ENCODE peak calls at places on chromosome 19, in eight cellular contexts. H, L, Q, K, C, I, D and Z are unnamed samples.

GRCh38 chr19:3556978-3557460 is 367 bp downstream of the MFSD12 start:
- DNase-seq in H (peak), L (no peak), K (no peak), C (peak), D (peak), I (peak), Q (peak), Z (peak)

GRCh38 chr19:17281391-17282304 is at the start of gene ANKLE1:
- DNase-seq in K (no peak), C (no peak), I (peak), Q (peak), D (no peak), H (no peak), L (no peak), Z (no peak)

GRCh38 chr19:44476559-44477408 is 23.5 kb downstream of the ZNF180 start:
- DNase-seq in L (no peak), I (no peak), D (no peak), C (no peak), H (peak), Q (peak), K (no peak), Z (no peak)

GRCh38 chr19:30350995-30351394 is 21.2 kb upstream of the ZNF536 start:
- DNase-seq in I (no peak), C (no peak), Q (no peak), L (no peak), D (no peak), H (no peak), K (no peak), Z (no peak)

GRCh38 chr19:33449799-33450198 is 71.8 kb downstream of the PEPD start:
- DNase-seq in C (no peak), L (no peak), H (no peak), K (no peak), D (no peak), Q (no peak), I (no peak), Z (no peak)

GRCh38 chr19:46346821-46347571 is at the start of gene PPP5C:
- DNase-seq in L (peak), H (peak), D (peak), C (peak), K (peak), Q (peak), I (peak), Z (peak)

GRCh38 chr19:3804429-3804828 is 18.2 kb upstream of the MATK start:
- DNase-seq in K (no peak), D (no peak), I (no peak), L (no peak), H (no peak), C (no peak), Q (no peak), Z (no peak)

GRCh38 chr19:53511933-53512374 is 26.0 kb upstream of the ZNF331 start:
- DNase-seq in Q (peak), K (peak), L (no peak), I (peak), H (peak), D (peak), C (peak), Z (no peak)

GRCh38 chr19:19213822-19214558 is 2.2 kb downstream of the NCAN start:
- DNase-seq in D (no peak), L (no peak), Q (no peak), I (no peak), C (no peak), H (no peak), K (no peak), Z (no peak)

GRCh38 chr19:54279441-54279962 is 1.4 kb downstream of the LILRB2 start:
- DNase-seq in D (no peak), Q (no peak), L (no peak), C (no peak), H (no peak), I (no peak), K (no peak), Z (no peak)

GRCh38 chr19:48596679-48597465 is 9.7 kb upstream of the SPACA4 start:
- DNase-seq in H (no peak), L (no peak), I (peak), D (no peak), Q (no peak), C (no peak), K (no peak), Z (no peak)

GRCh38 chr19:3075605-3076431 is 13.5 kb upstream of the TLE5 start:
- DNase-seq in C (peak), Q (peak), I (peak), D (no peak), H (no peak), L (peak), K (no peak), Z (peak)

GRCh38 chr19:30968210-30968609 is 381.0 kb downstream of the TSHZ3 start:
- DNase-seq in C (no peak), D (no peak), K (no peak), Q (no peak), L (no peak), I (no peak), H (no peak), Z (no peak)

GRCh38 chr19:1690570-1691307 is 38.3 kb upstream of the TCF3 start:
- DNase-seq in I (peak), K (no peak), D (no peak), H (peak), C (peak), Q (peak), L (no peak), Z (peak)

GRCh38 chr19:17806945-17807344 is 12.0 kb downstream of the B3GNT3 start:
- DNase-seq in L (no peak), I (no peak), K (no peak), Q (no peak), C (no peak), D (peak), H (no peak), Z (no peak)

GRCh38 chr19:38404858-38405257 is 2.0 kb downstream of the FAM98C start:
- DNase-seq in H (no peak), D (no peak), L (no peak), K (no peak), I (no peak), Q (no peak), C (no peak), Z (no peak)

GRCh38 chr19:13985771-13986347 is 20.3 kb downstream of the RFX1 start:
- DNase-seq in I (peak), H (no peak), L (no peak), Q (no peak), K (no peak), D (no peak), C (no peak), Z (no peak)

GRCh38 chr19:47573076-47574026 is at the start of gene ZNF541:
- DNase-seq in D (no peak), K (peak), Q (no peak), C (peak), H (peak), I (peak), L (peak), Z (no peak)

GRCh38 chr19:5635427-5635826 is 12.5 kb downstream of the SAFB start:
- DNase-seq in C (no peak), L (no peak), D (no peak), K (no peak), H (no peak), I (no peak), Q (no peak), Z (no peak)

GRCh38 chr19:16247353-16248182 is 49.9 kb downstream of the AP1M1 start:
- DNase-seq in D (peak), K (peak), I (peak), C (peak), L (peak), Q (peak), H (peak), Z (peak)

GRCh38 chr19:38135150-38135998 is 88.6 kb downstream of the DPF1 start:
- DNase-seq in I (no peak), L (no peak), Q (peak), K (no peak), C (no peak), H (peak), D (no peak), Z (no peak)

GRCh38 chr19:47631681-47632446 is 22.9 kb downstream of the BICRA start:
- DNase-seq in L (no peak), Q (no peak), I (no peak), C (no peak), K (no peak), D (no peak), H (no peak), Z (no peak)

GRCh38 chr19:4278926-4279529 is at the start of gene SHD:
- DNase-seq in D (no peak), L (no peak), H (no peak), C (no peak), I (no peak), K (no peak), Q (peak), Z (no peak)

GRCh38 chr19:39362682-39363657 is 20.7 kb downstream of the SAMD4B start:
- DNase-seq in D (peak), L (no peak), Q (peak), K (no peak), I (no peak), H (peak), C (no peak), Z (no peak)

GRCh38 chr19:13023666-13024065 is 28.4 kb downstream of the NFIX start:
- DNase-seq in I (no peak), C (no peak), L (no peak), K (no peak), Q (peak), D (no peak), H (no peak), Z (no peak)

GRCh38 chr19:52221031-52221430 is 31.2 kb downstream of the PPP2R1A start:
- DNase-seq in K (no peak), I (no peak), D (no peak), L (no peak), Q (no peak), H (no peak), C (no peak), Z (no peak)

GRCh38 chr19:14440049-14440448 is 6.9 kb downstream of the PKN1 start:
- DNase-seq in Q (no peak), I (peak), H (peak), C (peak), L (peak), D (no peak), K (peak), Z (no peak)

GRCh38 chr19:38869836-38870607 is 8.1 kb downstream of the RINL start:
- DNase-seq in I (peak), H (peak), D (no peak), C (peak), K (peak), L (peak), Q (peak), Z (no peak)

GRCh38 chr19:56423276-56423984 is 19.3 kb downstream of the ZNF583 start:
- DNase-seq in Q (no peak), C (no peak), D (no peak), I (no peak), H (peak), K (no peak), L (no peak), Z (no peak)